ENCODE peak calls at places on chromosome 16, in eight cellular contexts. S is aorta; U is AG09319; Y is lower lobe of right lung; M is WTC11; G is stimulated activated CD4-positive, alpha-beta T cell treated with anti-CD3 and anti-CD28 coated beads, TNF-alpha, amount 100 ng/mL, for 48 hours; O is H7; X is SK-N-SH. J is an unnamed sample.

GRCh38 chr16:79316004-79316458 is 284.5 kb downstream of the MAF start:
- DNase-seq in O (no peak), U (no peak), M (no peak), G (peak; percentile 80), Y (no peak), X (no peak), S (no peak), J (no peak)

GRCh38 chr16:3623642-3624041 is 12.2 kb upstream of the SLX4 start:
- DNase-seq in M (no peak), Y (no peak), G (no peak), S (no peak), U (no peak), X (no peak), O (no peak), J (no peak)

GRCh38 chr16:89985219-89985618 is 34.0 kb downstream of the DBNDD1 start:
- DNase-seq in G (no peak), X (no peak), Y (no peak), M (no peak), U (no peak), O (no peak), S (no peak), J (no peak)

GRCh38 chr16:19574625-19575024 is 19.1 kb downstream of the VPS35L start:
- DNase-seq in O (no peak), G (no peak), M (no peak), U (no peak), S (no peak), Y (no peak), X (no peak), J (no peak)

GRCh38 chr16:4465977-4466779 is 8.2 kb downstream of the NMRAL1 start:
- DNase-seq in M (no peak), U (no peak), Y (no peak), X (no peak), S (no peak), G (peak; percentile 17), O (no peak), J (no peak)

GRCh38 chr16:84600343-84601229 is 17.3 kb downstream of the COTL1 start:
- DNase-seq in Y (no peak), O (no peak), M (no peak), S (no peak), G (no peak), U (no peak), X (no peak), J (no peak)

GRCh38 chr16:86869288-86870022 is 291.1 kb downstream of the FOXL1 start:
- DNase-seq in G (no peak), Y (no peak), M (no peak), U (no peak), X (no peak), O (no peak), S (no peak), J (no peak)

GRCh38 chr16:74667215-74667765 is 613 bp upstream of the RFWD3 start:
- DNase-seq in U (no peak), O (peak; percentile 74), G (no peak), M (peak; percentile 60), X (peak; percentile 24), Y (peak; percentile 59), S (peak; percentile 81), J (no peak)

GRCh38 chr16:23899869-23900268 is 64.1 kb downstream of the PRKCB start:
- DNase-seq in S (no peak), X (no peak), G (no peak), U (no peak), M (no peak), O (no peak), Y (no peak), J (no peak)